ENCODE peak calls at places on chromosomes 13 and 19, in nine cellular contexts. U is HCT116; Y is T-helper 17 cell; Z is NCI-H1417; M is stimulated activated CD8-positive, alpha-beta memory T cell treated with anti-CD3 and anti-CD28 coated beads, Interleukin-7, amount 100 ng/mL, for 1 hour; F is mesothelial cell of epicardium; J is occipital lobe; Q is omental fat pad; R is lower lobe of right lung. L is an unnamed sample.

GRCh38 chr19:37902668-37903067 is 3.7 kb downstream of the WDR87 start:
- DNase-seq in U (peak; percentile 82), Y (peak; percentile 56), Z (peak; percentile 92), M (peak; percentile 55), F (peak; percentile 83), J (peak; percentile 22), Q (peak; percentile 57), R (peak; percentile 79), L (peak; percentile 68)

GRCh38 chr13:97978661-97979450 is 25.4 kb downstream of the IPO5 start:
- DNase-seq in U (no peak), Y (no peak), Z (no peak), M (no peak), F (no peak), J (no peak), Q (no peak), R (no peak), L (no peak)

GRCh38 chr19:46489445-46490272 is 6.0 kb downstream of the PNMA8B start:
- DNase-seq in U (no peak), Y (no peak), Z (no peak), M (no peak), F (peak; percentile 52), J (no peak), Q (no peak), R (peak; percentile 65), L (no peak)

GRCh38 chr13:24727731-24728601 is 36.0 kb upstream of the RNF17 start:
- DNase-seq in U (peak; percentile 85), Y (peak; percentile 44), Z (peak; percentile 49), M (peak; percentile 33), F (no peak), J (peak; percentile 51), Q (no peak), R (peak; percentile 61), L (peak; percentile 78)

GRCh38 chr13:44237276-44237767 is 136.3 kb upstream of the SERP2 start:
- DNase-seq in U (no peak), Y (no peak), Z (no peak), M (no peak), F (no peak), J (peak; percentile 72), Q (no peak), R (no peak), L (peak; percentile 97)

GRCh38 chr19:34598217-34599155 is 78.5 kb downstream of the SCGB2B2 start:
- DNase-seq in U (no peak), Y (no peak), Z (no peak), M (no peak), F (no peak), J (no peak), Q (no peak), R (no peak), L (no peak)

GRCh38 chr13:72692884-72693514 is 34.4 kb downstream of the MZT1 start:
- DNase-seq in U (no peak), Y (no peak), Z (no peak), M (no peak), F (no peak), J (no peak), Q (no peak), R (no peak), L (no peak)

GRCh38 chr13:42615691-42616090 is 41.7 kb downstream of the TNFSF11 start:
- DNase-seq in U (no peak), Y (no peak), Z (peak; percentile 40), M (no peak), F (no peak), J (no peak), Q (no peak), R (no peak), L (peak; percentile 60)

GRCh38 chr19:6069268-6069771 is 41.0 kb downstream of the RFX2 start:
- DNase-seq in U (no peak), Y (no peak), Z (no peak), M (no peak), F (no peak), J (no peak), Q (no peak), R (no peak), L (no peak)

GRCh38 chr13:112957295-112957677 is 11.7 kb upstream of the MCF2L start:
- DNase-seq in U (no peak), Y (no peak), Z (no peak), M (no peak), F (no peak), J (no peak), Q (no peak), R (no peak), L (no peak)

GRCh38 chr13:111503376-111503775 is 182.9 kb downstream of the TEX29 start:
- DNase-seq in U (no peak), Y (no peak), Z (no peak), M (no peak), F (no peak), J (no peak), Q (no peak), R (no peak), L (no peak)

GRCh38 chr13:24905242-24905641 is 141.3 kb downstream of the RNF17 start:
- DNase-seq in U (no peak), Y (no peak), Z (no peak), M (no peak), F (no peak), J (no peak), Q (no peak), R (no peak), L (no peak)